ENCODE peak calls at places on chromosomes 3 and 15, in six cellular contexts. P is left lung, N is foreskin keratinocyte, G is aorta, L is astrocyte, U is lung. Q is an unnamed sample. For H3K27me3, the result is how much of the 10 kb centered on the place peaks cover.

GRCh38 chr3:55877703-55878102 is 390.6 kb upstream of the WNT5A start:
- DNase-seq in P (no peak), N (no peak), G (no peak), L (no peak), U (no peak), Q (no peak)

GRCh38 chr3:60047426-60048200 is 997.8 kb upstream of the CFAP20DC start:
- DNase-seq in P (no peak), N (no peak), G (no peak), L (no peak), U (no peak), Q (no peak)

GRCh38 chr3:21665444-21665843 is 85.6 kb downstream of the ZNF385D start:
- DNase-seq in P (no peak), N (peak), G (no peak), L (peak), U (no peak), Q (no peak)

GRCh38 chr3:174440741-174441587 is 418.2 kb upstream of the NAALADL2 start:
- DNase-seq in P (peak), N (peak), G (peak), L (peak), U (peak), Q (peak)

GRCh38 chr3:16768956-16769355 is 115.8 kb upstream of the PLCL2 start:
- DNase-seq in P (no peak), N (no peak), G (no peak), L (peak), U (no peak), Q (no peak)

GRCh38 chr3:49534581-49535495 is 19.4 kb upstream of the BSN start:
- DNase-seq in P (no peak), N (no peak), G (peak), L (peak), U (no peak), Q (no peak)

GRCh38 chr3:195801251-195802183 is 10.2 kb downstream of the MUC4 start:
- DNase-seq in P (no peak), N (no peak), G (peak), L (no peak), U (no peak), Q (no peak)

GRCh38 chr15:68612533-68612932 is 33.7 kb downstream of the CORO2B start:
- DNase-seq in P (no peak), N (no peak), G (no peak), L (no peak), U (no peak), Q (no peak)

GRCh38 chr3:69203631-69204314 is 81.4 kb upstream of the LMOD3 start:
- DNase-seq in P (no peak), N (peak), G (no peak), L (no peak), U (no peak), Q (no peak)

GRCh38 chr3:159280326-159280725 is 478.5 kb downstream of the MFSD1 start:
- DNase-seq in P (no peak), N (peak), G (no peak), L (no peak), U (no peak), Q (no peak)

GRCh38 chr3:125357032-125357658 is 18.0 kb downstream of the ZNF148 start:
- DNase-seq in P (peak), N (no peak), G (peak), L (peak), U (peak), Q (peak)

GRCh38 chr3:41199866-41200668 is 762 bp downstream of the CTNNB1 start:
- DNase-seq in P (peak), N (peak), G (no peak), L (peak), U (no peak), Q (peak)

GRCh38 chr3:109973733-109974132 is 636.4 kb upstream of the DPPA4 start:
- DNase-seq in P (no peak), N (peak), G (no peak), L (no peak), U (no peak), Q (no peak)

GRCh38 chr3:185717121-185717520 is 107.7 kb downstream of the IGF2BP2 start:
- DNase-seq in P (no peak), N (peak), G (no peak), L (peak), U (no peak), Q (no peak)

GRCh38 chr15:68823561-68823960 is 2.9 kb upstream of the ANP32A start:
- DNase-seq in P (no peak), N (no peak), G (no peak), L (no peak), U (no peak), Q (no peak)

GRCh38 chr3:27990837-27991236 is 250.6 kb upstream of the CMC1 start:
- DNase-seq in P (no peak), N (peak), G (no peak), L (no peak), U (no peak), Q (no peak)

GRCh38 chr15:96064351-96064756 is 266.1 kb upstream of the NR2F2 start:
- DNase-seq in P (no peak), N (peak), G (no peak), L (no peak), U (no peak), Q (no peak)

GRCh38 chr3:29639621-29640290 is 358.9 kb downstream of the RBMS3 start:
- DNase-seq in P (no peak), N (peak), G (no peak), L (no peak), U (no peak), Q (no peak)

GRCh38 chr3:101722394-101723173 is 1.8 kb upstream of the CEP97 start:
- DNase-seq in P (no peak), N (no peak), G (no peak), L (no peak), U (no peak), Q (no peak)

GRCh38 chr3:52428151-52429005 is 16.5 kb downstream of the SEMA3G start:
- DNase-seq in P (no peak), N (peak), G (no peak), L (peak), U (peak), Q (peak)

DNA sequence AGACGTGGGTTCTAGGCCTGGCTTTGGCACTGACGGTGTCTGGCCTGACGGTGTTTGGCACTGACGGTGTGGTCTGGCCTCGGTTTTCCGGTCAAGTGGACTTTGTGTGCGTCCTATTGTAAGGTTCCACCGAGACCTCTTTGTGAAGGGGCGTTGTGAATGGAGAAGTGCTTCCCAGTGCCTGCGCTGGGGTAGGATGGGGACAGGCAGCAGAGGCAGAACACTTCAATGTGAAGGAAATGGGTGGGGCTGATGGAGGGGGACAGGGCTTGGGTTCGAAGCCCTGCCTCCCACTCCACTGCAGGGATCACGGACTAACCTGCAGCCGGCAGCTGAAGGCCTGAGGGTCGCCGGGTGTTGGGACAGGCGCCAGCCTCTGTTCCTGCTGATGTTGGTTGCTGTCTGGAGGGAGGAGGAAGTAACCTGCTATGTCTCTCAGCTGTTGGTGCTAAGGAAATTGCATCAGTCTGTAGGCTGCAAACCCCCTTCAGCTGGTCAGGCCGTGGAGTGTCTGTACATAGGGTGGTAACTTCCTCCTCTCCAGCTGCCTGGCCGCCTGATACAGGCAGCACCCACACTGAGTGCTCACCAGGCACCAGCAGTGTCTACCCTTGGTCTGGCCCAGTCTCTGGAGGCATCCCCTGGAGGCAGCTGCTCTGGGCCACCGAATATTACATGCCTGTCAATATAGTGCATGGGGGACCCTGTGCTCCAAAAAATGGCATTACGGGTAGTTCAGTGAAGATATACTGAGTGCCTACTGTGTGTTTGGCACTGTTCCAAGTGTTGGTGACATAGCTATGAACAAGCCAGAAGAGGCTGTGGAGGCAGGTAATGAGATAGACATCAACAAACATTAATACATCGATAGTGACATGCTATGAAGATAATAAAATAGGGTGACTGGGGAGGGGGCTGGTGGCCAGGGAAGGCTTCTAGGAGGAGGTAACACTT is 1.1 kb downstream of the TM6SF1 start:
- DNase-seq in P (peak), N (no peak), G (peak), L (no peak), U (peak), Q (peak)
- H3K27ac ChIP-seq in P (peak), N (no peak), G (no peak), L (no peak), U (no peak), Q (no peak)

DNA sequence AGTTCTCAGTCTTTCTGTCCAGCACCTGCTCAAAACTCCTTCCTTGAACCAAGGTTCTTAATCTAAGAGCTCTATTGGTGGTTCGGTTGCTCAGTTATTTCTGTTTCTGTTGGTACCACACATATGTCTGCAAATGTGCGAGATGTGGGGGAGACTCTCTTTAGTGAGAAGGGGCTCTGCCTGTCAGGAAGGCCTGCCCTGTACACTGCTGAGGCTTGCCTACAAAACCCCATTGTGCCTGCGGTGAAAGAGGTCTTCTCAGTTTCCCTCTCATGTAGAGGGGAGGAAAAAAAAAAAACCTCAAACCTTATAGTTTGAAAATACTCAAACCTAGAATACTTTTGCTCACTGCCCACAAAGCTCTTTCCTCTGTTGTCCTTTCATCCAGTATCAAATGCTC is 142.4 kb downstream of the CLSTN2 start:
- DNase-seq in P (no peak), N (no peak), G (no peak), L (no peak), U (no peak), Q (no peak)
- H3K27me3 ChIP-seq in P (under half), N (under half), G (under half), L (under half), U (under half), Q (under half)

GRCh38 chr3:33196538-33196937 is 22.1 kb downstream of the SUSD5 start:
- DNase-seq in P (no peak), N (no peak), G (no peak), L (no peak), U (no peak), Q (no peak)
- H3K27ac ChIP-seq in P (no peak), N (no peak), G (no peak), L (no peak), U (no peak), Q (no peak)

DNA sequence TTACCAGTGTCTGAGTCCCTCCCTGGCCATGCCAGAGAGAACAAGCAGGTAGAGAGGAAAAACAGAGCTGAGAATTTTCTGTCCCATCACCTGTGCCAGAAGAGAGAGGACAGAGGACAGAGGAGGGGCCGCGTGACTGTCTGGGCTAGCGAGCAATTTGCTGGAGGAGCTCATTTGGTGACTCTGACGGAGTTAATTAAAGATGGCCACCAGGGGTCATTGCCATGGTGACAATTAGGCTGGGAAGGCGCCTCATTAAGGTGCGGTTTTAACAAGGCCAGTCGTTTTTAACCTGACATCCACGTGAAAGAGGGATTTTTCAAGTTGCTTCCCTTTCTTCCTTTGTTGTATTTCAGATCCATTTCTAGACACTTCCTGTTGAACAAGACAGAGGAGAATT is 72.4 kb downstream of the RHCG start:
- DNase-seq in P (no peak), N (no peak), G (no peak), L (no peak), U (no peak), Q (no peak)
- H3K27me3 ChIP-seq in P (half or more), N (half or more), G (under half), L (under half), U (under half), Q (under half)

GRCh38 chr15:89494006-89494405 is 2.4 kb downstream of the RHCG start:
- DNase-seq in P (no peak), N (no peak), G (no peak), L (no peak), U (no peak), Q (no peak)

GRCh38 chr15:89494941-89495637 is 1.3 kb downstream of the RHCG start:
- DNase-seq in P (no peak), N (no peak), G (no peak), L (no peak), U (no peak), Q (peak)

GRCh38 chr15:89496155-89497098 is at the start of gene RHCG:
- DNase-seq in P (no peak), N (peak), G (no peak), L (peak), U (no peak), Q (no peak)

GRCh38 chr15:89492934-89493631 is 3.3 kb downstream of the RHCG start:
- DNase-seq in P (no peak), N (no peak), G (no peak), L (no peak), U (no peak), Q (peak)

GRCh38 chr15:89495638-89496145 is 691 bp downstream of the RHCG start:
- DNase-seq in P (no peak), N (peak), G (no peak), L (no peak), U (no peak), Q (peak)
- H3K27ac ChIP-seq in P (no peak), N (no peak), G (no peak), L (no peak), U (no peak), Q (no peak)

DNA sequence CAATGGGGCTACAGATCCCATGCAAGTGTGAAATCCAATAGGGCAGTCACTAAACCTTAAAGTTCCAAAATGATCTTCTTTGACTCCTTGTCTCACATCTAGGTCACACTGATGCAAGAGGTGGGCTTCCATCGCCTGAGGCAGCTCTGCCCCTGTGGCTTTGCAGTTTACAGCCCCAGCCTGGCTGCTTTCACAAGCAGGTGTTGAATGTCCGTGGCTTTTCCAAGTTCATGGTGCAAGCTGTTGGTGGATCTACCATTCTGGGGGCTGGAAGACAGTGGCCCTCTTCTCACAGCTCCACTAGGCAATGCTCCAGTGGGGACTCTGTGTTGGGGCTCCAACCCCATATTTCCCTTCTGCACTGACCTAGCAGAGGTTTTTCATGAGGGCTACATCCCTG is 68.5 kb upstream of the PRR20G start:
- DNase-seq in P (no peak), N (no peak), G (no peak), L (no peak), U (no peak), Q (no peak)
- H3K27me3 ChIP-seq in P (under half), N (under half), G (under half), L (under half), U (under half), Q (under half)

GRCh38 chr3:188421836-188422540 is 268.0 kb downstream of the LPP start:
- DNase-seq in P (no peak), N (no peak), G (no peak), L (no peak), U (no peak), Q (no peak)

GRCh38 chr3:188416041-188416440 is 262.1 kb downstream of the LPP start:
- DNase-seq in P (no peak), N (peak), G (no peak), L (no peak), U (no peak), Q (no peak)

GRCh38 chr3:188417329-188417728 is 263.4 kb downstream of the LPP start:
- DNase-seq in P (no peak), N (no peak), G (no peak), L (no peak), U (no peak), Q (peak)

GRCh38 chr3:188421151-188421821 is 267.3 kb downstream of the LPP start:
- DNase-seq in P (no peak), N (peak), G (no peak), L (peak), U (no peak), Q (no peak)
- H3K27ac ChIP-seq in P (peak), N (no peak), G (peak), L (peak), U (peak), Q (peak)

GRCh38 chr3:122916580-122916979 is 111.0 kb downstream of the SEMA5B start:
- DNase-seq in P (no peak), N (no peak), G (peak), L (no peak), U (no peak), Q (no peak)

GRCh38 chr3:122918576-122919290 is 108.8 kb downstream of the SEMA5B start:
- DNase-seq in P (no peak), N (no peak), G (peak), L (peak), U (no peak), Q (no peak)

GRCh38 chr3:122920986-122921385 is 106.6 kb downstream of the SEMA5B start:
- DNase-seq in P (no peak), N (no peak), G (no peak), L (no peak), U (no peak), Q (no peak)

GRCh38 chr3:122921791-122922651 is 105.5 kb downstream of the SEMA5B start:
- DNase-seq in P (no peak), N (no peak), G (no peak), L (no peak), U (no peak), Q (peak)

GRCh38 chr3:122919291-122919610 is 108.3 kb downstream of the SEMA5B start:
- DNase-seq in P (no peak), N (no peak), G (peak), L (no peak), U (no peak), Q (no peak)
- H3K27me3 ChIP-seq in P (half or more), N (half or more), G (under half), L (under half), U (under half), Q (under half)

DNA sequence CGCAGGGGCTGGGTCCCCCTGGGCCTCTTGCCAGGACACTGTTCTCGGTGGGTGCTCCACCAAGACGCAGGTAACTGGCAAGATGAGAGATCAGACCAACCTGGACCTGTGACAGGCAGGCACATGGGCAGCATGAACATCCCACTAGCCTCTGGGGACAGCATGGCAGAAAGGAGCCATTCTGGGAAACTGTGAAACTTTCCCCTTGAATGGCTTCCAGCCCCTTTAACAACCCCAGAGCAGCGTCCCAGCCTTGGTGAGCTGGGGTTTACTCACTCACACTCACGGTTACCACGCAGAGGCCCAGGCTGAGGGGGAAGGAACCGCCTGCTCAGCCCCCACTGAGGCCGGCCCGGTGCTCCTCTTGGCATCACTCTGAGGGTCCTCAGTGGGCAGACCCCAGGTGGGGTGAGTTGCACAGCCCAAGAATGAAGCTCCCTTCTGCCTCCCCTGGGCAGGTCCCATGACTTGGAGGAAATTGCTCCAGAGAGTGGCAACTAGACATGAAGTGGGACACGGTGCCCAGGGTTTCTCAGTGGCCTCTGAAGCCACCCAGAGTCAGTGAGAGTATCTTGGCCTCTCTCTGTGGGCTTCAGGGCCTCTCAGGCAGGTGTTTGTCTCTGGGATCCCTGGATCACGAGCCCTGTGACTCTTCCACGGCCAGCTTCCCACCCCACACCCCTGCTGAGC is 15.2 kb upstream of the SRP14 start:
- DNase-seq in P (peak), N (no peak), G (no peak), L (no peak), U (no peak), Q (no peak)
- H3K27ac ChIP-seq in P (no peak), N (no peak), G (no peak), L (no peak), U (no peak), Q (no peak)